ENCODE peak calls at places on chromosomes 12 and 14, in four cellular contexts. U, M, N and G are unnamed samples.

GRCh38 chr12:118052324-118053070 is 8.5 kb downstream of the WSB2 start:
- DNase-seq in U (no peak), N (peak; percentile 99), M (no peak), G (peak; percentile 98)

GRCh38 chr12:92208613-92209121 is 63.0 kb upstream of the BTG1 start:
- DNase-seq in M (no peak), N (no peak), U (no peak), G (peak; percentile 70)

GRCh38 chr12:74646831-74647230 is 109.2 kb downstream of the ATXN7L3B start:
- DNase-seq in M (no peak), U (no peak), N (no peak), G (no peak)

GRCh38 chr14:86683525-86683924 is 1153.6 kb downstream of the FLRT2 start:
- DNase-seq in M (no peak), N (no peak), U (no peak), G (no peak)

GRCh38 chr14:22039938-22040780 is 366.5 kb upstream of the OR4E1 start:
- DNase-seq in N (peak; percentile 26), U (no peak), M (no peak), G (peak; percentile 18)

GRCh38 chr12:132388379-132389015 is 59.1 kb upstream of the GALNT9 start:
- DNase-seq in M (no peak), N (no peak), U (no peak), G (no peak)

GRCh38 chr12:18810537-18811253 is 72.8 kb downstream of the CAPZA3 start:
- DNase-seq in M (no peak), U (no peak), N (no peak), G (no peak)

GRCh38 chr12:109892748-109893147 is 7.3 kb upstream of the TCHP start:
- DNase-seq in U (no peak), M (no peak), N (no peak), G (no peak)

GRCh38 chr14:96929969-96930368 is 132.8 kb downstream of the VRK1 start:
- DNase-seq in M (no peak), U (no peak), N (no peak), G (no peak)

GRCh38 chr12:6376079-6376941 is 947 bp upstream of the SCNN1A start:
- DNase-seq in U (peak; percentile 58), N (peak; percentile 64), M (peak; percentile 54), G (peak; percentile 86)

GRCh38 chr12:6374781-6375150 is 597 bp downstream of the SCNN1A start:
- DNase-seq in U (no peak), M (no peak), N (no peak), G (no peak)

GRCh38 chr12:6374028-6374780 is 1.2 kb downstream of the SCNN1A start:
- DNase-seq in N (no peak), M (no peak), U (no peak), G (no peak)

GRCh38 chr12:6376965-6377666 is 1.8 kb upstream of the SCNN1A start:
- DNase-seq in U (no peak), M (no peak), N (no peak), G (no peak)

DNA sequence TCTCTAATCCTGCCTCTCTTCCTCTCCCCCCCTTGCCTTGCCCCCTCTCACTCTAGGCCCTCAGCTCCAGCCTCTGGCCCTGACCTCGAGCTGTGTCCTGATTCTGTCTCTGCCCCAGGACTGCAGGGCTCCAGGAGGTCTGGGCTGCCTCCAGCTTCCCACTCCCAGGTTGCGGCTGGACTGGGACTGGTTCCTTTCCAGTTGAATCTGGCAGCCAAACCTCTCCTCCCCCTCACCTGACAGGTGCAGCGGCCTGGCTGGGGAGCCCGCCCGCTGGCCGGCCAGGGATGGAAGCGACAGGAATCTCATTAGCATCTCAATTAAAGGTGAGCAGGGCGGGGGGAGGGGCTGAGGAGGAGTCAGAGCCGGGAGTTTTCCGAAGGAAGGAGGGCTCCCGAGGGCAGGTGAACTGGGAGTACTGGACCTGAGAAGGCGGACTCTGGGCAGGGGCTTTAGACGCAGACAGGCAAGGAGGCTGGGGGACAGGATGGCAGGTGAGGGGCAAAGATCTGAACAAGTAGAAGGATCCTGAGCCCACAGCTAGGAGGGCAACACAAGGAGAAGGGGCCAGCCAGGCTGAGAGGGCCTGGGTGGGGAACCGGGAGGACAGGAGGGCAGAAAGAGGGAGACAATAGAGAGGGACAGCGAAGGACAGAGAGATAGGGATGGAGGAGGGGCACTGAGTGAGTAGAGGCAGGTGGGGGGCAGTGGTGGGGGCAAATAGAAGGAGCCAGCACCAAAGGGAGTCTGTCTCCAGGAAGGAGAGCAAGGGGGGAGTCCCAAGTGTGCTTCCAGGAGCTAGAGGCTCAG is at the start of gene SCNN1A:
- DNase-seq in U (no peak), M (peak; percentile 85), N (no peak), G (no peak)
- TF ChIP-seq KDM1A in U (no peak), M (no peak), N (no peak), G (no peak)

GRCh38 chr12:9332564-9332963 is 124.4 kb upstream of the PZP start:
- DNase-seq in N (no peak), M (no peak), U (no peak), G (no peak)

GRCh38 chr12:9334026-9334692 is 126.0 kb upstream of the PZP start:
- DNase-seq in U (no peak), M (no peak), N (peak; percentile 27), G (no peak)

GRCh38 chr12:9331218-9331626 is 123.0 kb upstream of the PZP start:
- DNase-seq in U (peak; percentile 37), N (peak; percentile 44), M (peak; percentile 51), G (peak; percentile 35)

GRCh38 chr12:9334964-9335363 is 126.8 kb upstream of the PZP start:
- DNase-seq in N (no peak), M (no peak), U (no peak), G (no peak)

GRCh38 chr12:9333129-9333528 is 124.9 kb upstream of the PZP start:
- DNase-seq in M (no peak), N (no peak), U (no peak), G (no peak)
- TF ChIP-seq USF2 in M (no peak), N (no peak), U (no peak), G (no peak)

DNA sequence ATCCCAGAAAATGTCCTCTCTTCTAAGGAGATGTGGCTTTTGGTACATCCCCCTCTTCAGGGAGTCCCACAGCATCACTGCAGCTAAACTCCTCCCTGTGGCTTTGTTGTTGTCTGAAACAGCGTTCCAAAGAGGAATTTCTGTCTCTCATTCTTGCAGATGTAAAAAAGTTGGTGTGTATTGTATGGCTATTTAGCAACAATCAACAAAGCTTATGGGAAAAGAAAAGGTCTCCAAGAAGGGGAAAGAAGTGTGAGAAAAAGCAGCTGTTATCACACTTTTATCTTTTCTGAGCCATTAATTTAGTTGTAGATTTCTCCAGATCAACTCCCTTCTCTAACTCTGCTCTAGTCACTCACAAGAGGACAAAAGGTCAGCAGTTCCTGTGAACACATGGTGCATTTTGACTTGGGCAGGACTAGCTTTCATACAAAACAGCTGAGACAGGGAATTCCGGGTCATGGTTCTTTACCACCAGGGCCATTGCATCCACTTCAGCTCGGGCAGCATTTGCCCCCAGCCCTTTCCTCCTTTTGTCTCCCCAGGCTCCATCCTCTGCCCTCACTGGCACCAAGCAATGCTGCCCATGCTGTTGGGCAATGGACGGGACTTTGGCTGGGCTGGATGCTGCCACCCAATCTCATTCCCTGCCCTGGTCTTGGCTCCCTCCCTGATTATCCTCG is 184.7 kb downstream of the TMX1 start:
- DNase-seq in M (no peak), N (no peak), U (no peak), G (no peak)
- TF ChIP-seq KDM1A in M (no peak), N (no peak), U (no peak), G (no peak)

DNA sequence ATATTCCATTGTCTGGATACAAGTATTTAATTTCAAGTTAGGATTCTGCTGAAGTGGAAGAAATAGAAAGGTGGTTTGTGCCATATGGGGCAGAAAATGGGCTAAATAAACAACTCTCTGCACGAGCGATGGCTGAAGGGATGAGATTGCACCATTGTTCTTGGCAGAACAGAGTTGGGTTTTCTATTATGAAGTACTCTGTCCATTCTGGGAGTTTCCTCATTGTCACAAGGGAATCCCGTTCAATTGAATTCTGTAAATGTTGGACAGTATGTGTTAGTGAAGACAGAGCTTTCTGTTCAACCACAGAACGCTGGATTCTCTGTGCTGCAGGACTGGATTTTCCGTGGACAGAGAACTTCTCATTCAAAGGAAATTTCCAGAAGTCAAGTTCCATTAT is 345.5 kb upstream of the PRICKLE1 start:
- DNase-seq in N (no peak), M (no peak), U (no peak), G (no peak)
- TF ChIP-seq USF2 in N (no peak), M (no peak), U (no peak), G (no peak)

DNA sequence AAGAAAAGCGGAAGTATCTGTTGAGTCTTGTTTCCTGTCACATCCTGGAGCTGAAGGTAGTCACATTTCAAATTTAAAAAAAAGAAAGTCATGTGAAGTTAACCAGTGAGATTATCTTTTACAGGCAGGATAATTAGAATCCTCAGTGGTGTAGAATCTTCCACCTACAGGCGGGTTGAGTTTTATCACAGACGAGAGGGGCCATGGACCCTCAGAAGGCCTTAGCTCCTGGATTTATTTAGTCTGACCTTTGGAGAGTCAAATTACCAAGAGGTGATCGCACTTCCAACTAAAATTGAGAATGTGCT is 13.0 kb upstream of the GNG2 start:
- DNase-seq in N (no peak), M (no peak), U (no peak), G (no peak)
- TF ChIP-seq KDM1A in N (no peak), M (no peak), U (no peak), G (no peak)

DNA sequence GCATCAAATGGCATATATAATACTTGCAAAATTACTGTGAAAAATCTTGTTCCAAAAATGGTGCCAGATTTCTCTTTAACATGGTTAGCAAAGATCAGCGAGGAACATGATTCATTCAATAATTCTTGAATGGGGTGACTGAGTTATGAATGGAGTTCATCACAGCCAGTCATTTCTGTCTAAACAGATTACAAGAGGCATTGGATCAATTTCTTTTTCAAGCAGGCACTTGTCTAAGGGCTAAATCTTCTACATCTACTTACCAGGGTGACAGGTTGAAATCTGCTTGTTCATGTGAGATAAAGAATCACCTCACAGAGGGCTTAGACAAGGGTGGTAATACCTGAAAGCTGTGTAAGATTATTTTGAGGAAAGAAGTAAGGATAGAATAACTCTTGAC is 247.7 kb downstream of the ATP23 start:
- DNase-seq in U (no peak), M (no peak), N (no peak), G (no peak)
- TF ChIP-seq USF2 in U (no peak), M (no peak), N (no peak), G (no peak)